ENCODE peak calls at places on chromosomes 13 and 19, in four cellular contexts. N, J, O and C are unnamed samples.

GRCh38 chr13:111940892-111941291 is 126.1 kb upstream of the SOX1 start:
- DNase-seq in N (no peak), J (no peak), O (no peak), C (no peak)

GRCh38 chr13:45331123-45331619 is 9.8 kb downstream of the TPT1 start:
- DNase-seq in N (no peak), J (no peak), O (no peak), C (no peak)

GRCh38 chr13:46603165-46603603 is 50.2 kb downstream of the LRCH1 start:
- DNase-seq in J (no peak), N (no peak), O (no peak), C (no peak)

GRCh38 chr13:97495678-97496077 is 61.7 kb downstream of the RAP2A start:
- DNase-seq in O (no peak), J (no peak), N (no peak), C (no peak)

GRCh38 chr13:102021777-102022176 is 380.1 kb downstream of the FGF14 start:
- DNase-seq in N (no peak), O (no peak), J (no peak), C (no peak)

GRCh38 chr13:33524086-33524485 is 238.5 kb upstream of the STARD13 start:
- DNase-seq in N (no peak), O (no peak), J (no peak), C (no peak)

GRCh38 chr19:55111238-55111831 is 6.1 kb downstream of the PPP1R12C start:
- DNase-seq in J (no peak), N (no peak), O (no peak), C (no peak)

GRCh38 chr19:43616306-43616705 is 3.1 kb downstream of the ZNF428 start:
- DNase-seq in J (no peak), N (no peak), O (no peak), C (no peak)

GRCh38 chr19:6103217-6103644 is 7.1 kb downstream of the RFX2 start:
- DNase-seq in N (no peak), J (no peak), O (no peak), C (no peak)

GRCh38 chr19:19443902-19444693 is 38.6 kb downstream of the GATAD2A start:
- DNase-seq in O (no peak), J (no peak), N (peak), C (no peak)

GRCh38 chr13:94641432-94641941 is 39.8 kb downstream of the GPR180 start:
- DNase-seq in N (no peak), J (no peak), O (no peak), C (no peak)

GRCh38 chr13:46751811-46752635 is 44.9 kb downstream of the ESD start:
- DNase-seq in O (no peak), J (no peak), N (peak), C (peak)

GRCh38 chr13:44249439-44249838 is 124.2 kb upstream of the SERP2 start:
- DNase-seq in N (no peak), J (no peak), O (no peak), C (no peak)

GRCh38 chr13:101305981-101306411 is 110.3 kb downstream of the NALCN start:
- DNase-seq in O (no peak), J (no peak), N (no peak), C (no peak)

GRCh38 chr13:114025432-114026127 is 51.7 kb upstream of the C13orf46 start:
- DNase-seq in N (no peak), J (no peak), O (no peak), C (peak)

GRCh38 chr13:114235697-114236096 is 1.0 kb downstream of the CDC16 start:
- DNase-seq in O (no peak), N (no peak), J (no peak), C (no peak)